ENCODE peak calls at places on chromosomes 6 and 20, in nine cellular contexts. One of them, this sample, is unnamed.

GRCh38 chr20:13183005-13183404 is 38.1 kb upstream of the ISM1 start:
- DNase-seq in fibroblast of the aortic adventitia: no peak
- DNase-seq in mucosa of gallbladder: no peak
- DNase-seq in activated T-cell treated with anti-CD3 and anti-CD28 coated beads, Interleukin-2, amount 50 U/mL, for 24 hours: no peak
- DNase-seq in activated CD4-positive, alpha-beta T cell treated with anti-CD3 and anti-CD28 coated beads, Interleukin-2, amount 50 U/mL, for 1 hour: no peak
- DNase-seq in COLO829: no peak
- DNase-seq in HEK293T: no peak
- DNase-seq in NCI-H748 treated with DMSO at 0.1 percent for 48 hours: no peak
- DNase-seq in endothelial cell: no peak
- DNase-seq in this sample: no peak

GRCh38 chr6:112337209-112337638 is 9.9 kb upstream of the RFPL4B start:
- DNase-seq in activated T-cell treated with anti-CD3 and anti-CD28 coated beads, Interleukin-2, amount 50 U/mL, for 24 hours: no peak
- DNase-seq in fibroblast of the aortic adventitia: peak
- DNase-seq in NCI-H748 treated with DMSO at 0.1 percent for 48 hours: peak
- DNase-seq in COLO829: peak
- DNase-seq in HEK293T: peak
- DNase-seq in activated CD4-positive, alpha-beta T cell treated with anti-CD3 and anti-CD28 coated beads, Interleukin-2, amount 50 U/mL, for 1 hour: no peak
- DNase-seq in endothelial cell: peak
- DNase-seq in mucosa of gallbladder: peak
- DNase-seq in this sample: peak

GRCh38 chr6:7909323-7910276 is 988 bp downstream of the TXNDC5 start:
- DNase-seq in endothelial cell: peak
- DNase-seq in NCI-H748 treated with DMSO at 0.1 percent for 48 hours: no peak
- DNase-seq in HEK293T: peak
- DNase-seq in activated CD4-positive, alpha-beta T cell treated with anti-CD3 and anti-CD28 coated beads, Interleukin-2, amount 50 U/mL, for 1 hour: peak
- DNase-seq in mucosa of gallbladder: peak
- DNase-seq in COLO829: peak
- DNase-seq in activated T-cell treated with anti-CD3 and anti-CD28 coated beads, Interleukin-2, amount 50 U/mL, for 24 hours: peak
- DNase-seq in fibroblast of the aortic adventitia: peak
- DNase-seq in this sample: peak

GRCh38 chr20:56205350-56205749 is 43.2 kb upstream of the MC3R start:
- DNase-seq in mucosa of gallbladder: no peak
- DNase-seq in activated T-cell treated with anti-CD3 and anti-CD28 coated beads, Interleukin-2, amount 50 U/mL, for 24 hours: no peak
- DNase-seq in COLO829: no peak
- DNase-seq in fibroblast of the aortic adventitia: no peak
- DNase-seq in activated CD4-positive, alpha-beta T cell treated with anti-CD3 and anti-CD28 coated beads, Interleukin-2, amount 50 U/mL, for 1 hour: no peak
- DNase-seq in endothelial cell: no peak
- DNase-seq in NCI-H748 treated with DMSO at 0.1 percent for 48 hours: no peak
- DNase-seq in HEK293T: no peak
- DNase-seq in this sample: no peak

GRCh38 chr6:36682328-36683144 is 4.0 kb downstream of the CDKN1A start:
- DNase-seq in HEK293T: no peak
- DNase-seq in endothelial cell: no peak
- DNase-seq in fibroblast of the aortic adventitia: no peak
- DNase-seq in activated T-cell treated with anti-CD3 and anti-CD28 coated beads, Interleukin-2, amount 50 U/mL, for 24 hours: peak
- DNase-seq in activated CD4-positive, alpha-beta T cell treated with anti-CD3 and anti-CD28 coated beads, Interleukin-2, amount 50 U/mL, for 1 hour: peak
- DNase-seq in COLO829: no peak
- DNase-seq in NCI-H748 treated with DMSO at 0.1 percent for 48 hours: peak
- DNase-seq in mucosa of gallbladder: peak
- DNase-seq in this sample: peak

GRCh38 chr6:45691426-45691825 is 313.7 kb upstream of the SUPT3H start:
- DNase-seq in HEK293T: no peak
- DNase-seq in activated T-cell treated with anti-CD3 and anti-CD28 coated beads, Interleukin-2, amount 50 U/mL, for 24 hours: no peak
- DNase-seq in NCI-H748 treated with DMSO at 0.1 percent for 48 hours: no peak
- DNase-seq in endothelial cell: no peak
- DNase-seq in fibroblast of the aortic adventitia: no peak
- DNase-seq in mucosa of gallbladder: no peak
- DNase-seq in COLO829: no peak
- DNase-seq in activated CD4-positive, alpha-beta T cell treated with anti-CD3 and anti-CD28 coated beads, Interleukin-2, amount 50 U/mL, for 1 hour: no peak
- DNase-seq in this sample: no peak

GRCh38 chr20:7770046-7770445 is 170.2 kb downstream of the HAO1 start:
- DNase-seq in endothelial cell: no peak
- DNase-seq in activated T-cell treated with anti-CD3 and anti-CD28 coated beads, Interleukin-2, amount 50 U/mL, for 24 hours: no peak
- DNase-seq in COLO829: no peak
- DNase-seq in HEK293T: no peak
- DNase-seq in fibroblast of the aortic adventitia: no peak
- DNase-seq in mucosa of gallbladder: no peak
- DNase-seq in activated CD4-positive, alpha-beta T cell treated with anti-CD3 and anti-CD28 coated beads, Interleukin-2, amount 50 U/mL, for 1 hour: no peak
- DNase-seq in NCI-H748 treated with DMSO at 0.1 percent for 48 hours: peak
- DNase-seq in this sample: no peak

GRCh38 chr6:120556491-120556890 is 777.8 kb downstream of the TBC1D32 start:
- DNase-seq in activated T-cell treated with anti-CD3 and anti-CD28 coated beads, Interleukin-2, amount 50 U/mL, for 24 hours: no peak
- DNase-seq in endothelial cell: no peak
- DNase-seq in activated CD4-positive, alpha-beta T cell treated with anti-CD3 and anti-CD28 coated beads, Interleukin-2, amount 50 U/mL, for 1 hour: no peak
- DNase-seq in HEK293T: no peak
- DNase-seq in mucosa of gallbladder: no peak
- DNase-seq in COLO829: no peak
- DNase-seq in fibroblast of the aortic adventitia: no peak
- DNase-seq in NCI-H748 treated with DMSO at 0.1 percent for 48 hours: no peak
- DNase-seq in this sample: no peak

GRCh38 chr6:125858427-125859320 is 67.9 kb downstream of the NCOA7 start:
- DNase-seq in mucosa of gallbladder: peak
- DNase-seq in HEK293T: peak
- DNase-seq in fibroblast of the aortic adventitia: peak
- DNase-seq in endothelial cell: peak
- DNase-seq in activated CD4-positive, alpha-beta T cell treated with anti-CD3 and anti-CD28 coated beads, Interleukin-2, amount 50 U/mL, for 1 hour: peak
- DNase-seq in COLO829: peak
- DNase-seq in activated T-cell treated with anti-CD3 and anti-CD28 coated beads, Interleukin-2, amount 50 U/mL, for 24 hours: no peak
- DNase-seq in NCI-H748 treated with DMSO at 0.1 percent for 48 hours: peak
- DNase-seq in this sample: peak

This sample was measured in Calu3.